ENCODE peak calls at places on chromosomes 12 and 14, in nine cellular contexts. T, B, O, K, E, H, F, S and W are unnamed samples.

GRCh38 chr14:85590784-85591183 is 60.8 kb downstream of the FLRT2 start:
- DNase-seq in O (no peak), E (peak), K (no peak), S (peak), F (no peak), B (no peak), H (no peak), T (no peak), W (no peak)

GRCh38 chr12:1880876-1881275 is 37.6 kb downstream of the CACNA2D4 start:
- DNase-seq in K (peak), F (no peak), S (no peak), H (peak), O (no peak), T (no peak), E (no peak), B (no peak), W (no peak)

GRCh38 chr14:104290756-104291122 is 152.4 kb downstream of the KIF26A start:
- DNase-seq in F (no peak), S (no peak), H (no peak), E (no peak), O (no peak), K (no peak), T (no peak), B (no peak), W (no peak)

GRCh38 chr12:24919346-24920001 is 29.4 kb downstream of the BCAT1 start:
- DNase-seq in E (no peak), B (no peak), F (no peak), K (no peak), H (no peak), O (no peak), S (no peak), T (no peak), W (no peak)

GRCh38 chr12:25438638-25439037 is 114.4 kb downstream of the LMNTD1 start:
- DNase-seq in S (peak), H (no peak), B (peak), O (peak), E (peak), K (peak), T (no peak), F (no peak), W (no peak)

GRCh38 chr14:59331217-59331616 is 134.0 kb downstream of the GPR135 start:
- DNase-seq in H (no peak), F (no peak), B (no peak), E (no peak), O (no peak), K (no peak), T (no peak), S (no peak), W (no peak)

GRCh38 chr14:72254202-72254939 is 322.1 kb downstream of the RGS6 start:
- DNase-seq in B (no peak), F (no peak), H (no peak), E (no peak), K (no peak), T (no peak), S (no peak), O (no peak), W (no peak)

GRCh38 chr12:88781909-88782308 is 201.6 kb upstream of the KITLG start:
- DNase-seq in S (peak), B (peak), F (no peak), T (no peak), E (no peak), H (no peak), O (no peak), K (no peak), W (peak)

GRCh38 chr12:29148065-29148957 is 767 bp upstream of the FAR2 start:
- DNase-seq in S (peak), H (peak), O (peak), E (peak), T (no peak), K (peak), F (peak), B (peak), W (no peak)

GRCh38 chr12:49548822-49549648 is 10.2 kb downstream of the KCNH3 start:
- DNase-seq in O (no peak), K (no peak), T (no peak), H (peak), E (peak), S (peak), F (peak), B (peak), W (no peak)

GRCh38 chr14:65604535-65604934 is 192.0 kb downstream of the FUT8 start:
- DNase-seq in B (no peak), O (no peak), E (no peak), T (no peak), S (no peak), K (no peak), F (no peak), H (no peak), W (no peak)

GRCh38 chr12:57448669-57449068 is 6.4 kb upstream of the INHBE start:
- DNase-seq in K (no peak), E (no peak), T (no peak), S (no peak), F (no peak), H (no peak), O (no peak), B (no peak), W (no peak)

GRCh38 chr12:112046003-112046402 is 32.8 kb downstream of the ERP29 start:
- DNase-seq in O (no peak), F (no peak), B (no peak), H (no peak), S (no peak), K (no peak), T (no peak), E (no peak), W (no peak)

GRCh38 chr12:65517656-65518210 is 239.2 kb downstream of the MSRB3 start:
- DNase-seq in K (no peak), O (no peak), B (no peak), S (no peak), E (no peak), H (no peak), F (no peak), T (no peak), W (peak)

GRCh38 chr12:96083020-96083489 is 47.7 kb upstream of the LTA4H start:
- DNase-seq in B (no peak), E (no peak), F (no peak), K (no peak), S (peak), H (no peak), T (no peak), O (no peak), W (peak)

GRCh38 chr12:132508860-132509732 is 19.1 kb downstream of the FBRSL1 start:
- DNase-seq in K (no peak), O (no peak), H (no peak), T (no peak), E (no peak), F (no peak), S (no peak), B (no peak), W (peak)

GRCh38 chr14:59511916-59512530 is 27.7 kb downstream of the JKAMP start:
- DNase-seq in H (peak), O (no peak), S (no peak), T (no peak), K (no peak), B (no peak), E (peak), F (peak), W (peak)

GRCh38 chr14:32012062-32012461 is 65.0 kb upstream of the ARHGAP5 start:
- DNase-seq in O (no peak), K (no peak), E (peak), H (no peak), S (no peak), T (no peak), F (no peak), B (no peak), W (no peak)

GRCh38 chr14:64763801-64764511 is 59.7 kb downstream of the PLEKHG3 start:
- DNase-seq in E (peak), S (peak), K (no peak), O (peak), F (no peak), B (peak), T (no peak), H (no peak), W (no peak)

GRCh38 chr12:100553851-100554404 is 19.6 kb upstream of the GAS2L3 start:
- DNase-seq in F (no peak), K (no peak), B (peak), H (no peak), S (peak), T (no peak), O (peak), E (peak), W (peak)

GRCh38 chr12:16385779-16386646 is 38.6 kb downstream of the MGST1 start:
- DNase-seq in H (peak), B (peak), T (no peak), S (peak), K (peak), F (no peak), O (peak), E (peak), W (no peak)

GRCh38 chr12:54725233-54725843 is 77.2 kb upstream of the DCD start:
- DNase-seq in F (peak), O (no peak), H (peak), B (peak), E (peak), S (peak), T (no peak), K (peak), W (no peak)

GRCh38 chr12:26939192-26939832 is 1.0 kb downstream of the FGFR1OP2 start:
- DNase-seq in B (peak), K (no peak), O (peak), H (no peak), F (peak), T (no peak), E (no peak), S (no peak), W (no peak)

GRCh38 chr12:1581973-1582708 is 12.2 kb downstream of the FBXL14 start:
- DNase-seq in T (no peak), B (peak), O (no peak), S (peak), H (no peak), K (no peak), E (no peak), F (no peak), W (no peak)

GRCh38 chr12:109938947-109939346 is 38.9 kb downstream of the TCHP start:
- DNase-seq in F (no peak), B (no peak), T (no peak), O (no peak), H (no peak), E (no peak), S (no peak), K (no peak), W (no peak)

GRCh38 chr12:71360013-71360412 is 79.6 kb upstream of the LGR5 start:
- DNase-seq in K (no peak), O (no peak), T (no peak), E (no peak), S (no peak), H (no peak), F (no peak), B (no peak), W (no peak)

GRCh38 chr14:96341323-96341722 is 21.8 kb downstream of the ATG2B start:
- DNase-seq in B (no peak), T (no peak), O (no peak), K (no peak), H (no peak), S (no peak), F (no peak), E (no peak), W (no peak)

GRCh38 chr12:75809745-75810144 is 221.8 kb downstream of the PHLDA1 start:
- DNase-seq in K (no peak), E (no peak), F (no peak), O (no peak), S (no peak), T (no peak), B (no peak), H (peak), W (no peak)

GRCh38 chr14:54610051-54610977 is 43.4 kb downstream of the SAMD4A start:
- DNase-seq in T (no peak), B (peak), O (peak), F (no peak), K (peak), S (peak), E (peak), H (no peak), W (peak)

GRCh38 chr12:95949801-95950206 is 6.7 kb downstream of the AMDHD1 start:
- DNase-seq in T (no peak), B (no peak), K (no peak), S (no peak), E (no peak), O (no peak), F (no peak), H (no peak), W (no peak)

GRCh38 chr14:74218462-74218861 is 20.8 kb upstream of the VSX2 start:
- DNase-seq in K (no peak), F (no peak), H (no peak), O (no peak), E (no peak), S (no peak), B (no peak), T (no peak), W (no peak)

GRCh38 chr14:103724116-103724515 is 8.5 kb downstream of the ZFYVE21 start:
- DNase-seq in H (no peak), K (peak), E (peak), F (no peak), B (no peak), O (peak), S (no peak), T (no peak), W (no peak)

GRCh38 chr12:109947511-109947910 is 47.4 kb downstream of the TCHP start:
- DNase-seq in B (peak), T (no peak), E (peak), F (no peak), S (peak), K (no peak), O (peak), H (no peak), W (no peak)

GRCh38 chr14:81938341-81938740 is 404.7 kb upstream of the SEL1L start:
- DNase-seq in S (no peak), F (no peak), H (no peak), E (no peak), O (no peak), T (no peak), K (no peak), B (no peak), W (no peak)

GRCh38 chr12:57434517-57435223 is at the start of gene INHBC:
- DNase-seq in O (no peak), K (no peak), F (no peak), B (no peak), S (no peak), H (no peak), T (no peak), E (no peak), W (no peak)

GRCh38 chr14:34051966-34052657 is 101.2 kb upstream of the EGLN3 start:
- DNase-seq in H (no peak), S (peak), B (peak), T (no peak), F (no peak), E (peak), K (no peak), O (peak), W (peak)

GRCh38 chr12:49635656-49636055 is 12.3 kb downstream of the PRPF40B start:
- DNase-seq in S (no peak), B (no peak), T (no peak), K (no peak), E (no peak), F (no peak), O (no peak), H (no peak), W (no peak)

GRCh38 chr12:48473061-48473460 is 702 bp downstream of the ANP32D start:
- DNase-seq in S (no peak), K (no peak), E (no peak), H (no peak), T (no peak), F (no peak), B (no peak), O (no peak), W (no peak)

GRCh38 chr14:103395245-103395644 is 10.0 kb downstream of the MARK3 start:
- DNase-seq in B (peak), H (no peak), K (no peak), F (no peak), S (peak), O (no peak), E (no peak), T (no peak), W (no peak)

GRCh38 chr12:65891987-65892481 is 67.8 kb downstream of the HMGA2 start:
- DNase-seq in O (peak), E (peak), F (no peak), K (peak), B (peak), S (peak), T (no peak), H (peak), W (peak)